ENCODE peak calls at places on chromosomes 7 and 10, in five cellular contexts. Q is GM06990, G is NCI-H1105, T is astrocyte of the cerebellum, B is B cell. O is an unnamed sample.

GRCh38 chr7:116801092-116801710 is 61.2 kb upstream of the CAPZA2 start:
- DNase-seq in T (no peak), B (no peak), G (no peak), Q (no peak), O (no peak)

GRCh38 chr7:43302211-43302711 is 189.8 kb downstream of the HECW1 start:
- DNase-seq in Q (no peak), G (no peak), B (no peak), T (peak), O (no peak)

GRCh38 chr7:99679032-99679399 is 780 bp downstream of the CYP3A5 start:
- DNase-seq in T (no peak), B (no peak), G (no peak), Q (no peak), O (no peak)

GRCh38 chr10:106929291-106929925 is 235.1 kb downstream of the SORCS1 start:
- DNase-seq in G (no peak), B (no peak), Q (no peak), T (no peak), O (no peak)

GRCh38 chr10:91590142-91590903 is 42.5 kb downstream of the PPP1R3C start:
- DNase-seq in B (no peak), Q (no peak), T (peak), G (no peak), O (no peak)

GRCh38 chr10:67607472-67607871 is 88.5 kb downstream of the CTNNA3 start:
- DNase-seq in B (no peak), T (no peak), G (no peak), Q (no peak), O (no peak)

GRCh38 chr7:122304604-122304975 is at the start of gene FEZF1:
- DNase-seq in B (no peak), T (no peak), Q (no peak), G (peak), O (no peak)

GRCh38 chr7:70710011-70710480 is 421.9 kb upstream of the GALNT17 start:
- DNase-seq in T (peak), B (no peak), G (no peak), Q (no peak), O (no peak)

GRCh38 chr7:8433477-8434289 is at the start of gene NXPH1:
- DNase-seq in Q (peak), B (no peak), G (peak), T (no peak), O (no peak)

GRCh38 chr7:711967-712600 is 14.4 kb upstream of the DNAAF5 start:
- DNase-seq in T (no peak), G (no peak), Q (no peak), B (peak), O (no peak)

GRCh38 chr7:142478479-142479220 is 220.8 kb upstream of the PRSS58 start:
- DNase-seq in Q (no peak), T (no peak), G (no peak), B (peak), O (no peak)

GRCh38 chr7:143027032-143027431 is at the start of gene OR9A2:
- DNase-seq in G (no peak), B (no peak), Q (no peak), T (no peak), O (no peak)

GRCh38 chr7:29207469-29207868 is 12.9 kb downstream of the CHN2 start:
- DNase-seq in Q (no peak), B (no peak), T (no peak), G (no peak), O (no peak)

GRCh38 chr7:40881405-40881926 is 746.7 kb downstream of the SUGCT start:
- DNase-seq in G (no peak), T (no peak), B (no peak), Q (no peak), O (no peak)

GRCh38 chr10:60031664-60032063 is 125.3 kb upstream of the CCDC6 start:
- DNase-seq in Q (peak), B (no peak), G (no peak), T (no peak), O (no peak)

GRCh38 chr7:89681448-89681847 is 472.8 kb upstream of the STEAP1 start:
- DNase-seq in Q (no peak), G (no peak), B (no peak), T (no peak), O (no peak)

GRCh38 chr10:44824607-44825006 is 86.5 kb upstream of the TMEM72 start:
- DNase-seq in G (no peak), Q (no peak), T (no peak), B (no peak), O (no peak)

GRCh38 chr10:20877986-20878979 is 18.8 kb downstream of the NEBL start:
- DNase-seq in T (no peak), B (no peak), G (no peak), Q (no peak), O (no peak)

GRCh38 chr7:74604326-74605020 is 53.0 kb upstream of the GTF2I start:
- DNase-seq in G (peak), B (no peak), Q (no peak), T (no peak), O (no peak)

GRCh38 chr7:132588596-132588995 is 12.3 kb upstream of the PLXNA4 start:
- DNase-seq in B (no peak), T (no peak), G (no peak), Q (no peak), O (no peak)

GRCh38 chr10:95233377-95234034 is 39.5 kb downstream of the ACSM6 start:
- DNase-seq in T (no peak), B (no peak), Q (no peak), G (no peak), O (no peak)

GRCh38 chr7:151744656-151745055 is 132.3 kb downstream of the PRKAG2 start:
- DNase-seq in B (no peak), G (no peak), T (no peak), Q (no peak), O (no peak)

GRCh38 chr10:86349474-86349873 is 17.1 kb downstream of the GRID1 start:
- DNase-seq in Q (no peak), T (no peak), G (no peak), B (no peak), O (no peak)

GRCh38 chr7:82926477-82926876 is 236.2 kb downstream of the PCLO start:
- DNase-seq in B (no peak), T (no peak), Q (no peak), G (no peak), O (no peak)

GRCh38 chr10:79239275-79239779 is 107.9 kb upstream of the PPIF start:
- DNase-seq in Q (no peak), B (no peak), G (no peak), T (no peak), O (no peak)

GRCh38 chr7:151408839-151409554 is 841 bp downstream of the WDR86 start:
- DNase-seq in T (no peak), G (no peak), B (peak), Q (no peak), O (peak)

GRCh38 chr10:22619111-22619510 is 95.3 kb downstream of the PIP4K2A start:
- DNase-seq in G (no peak), Q (no peak), T (peak), B (no peak), O (no peak)

GRCh38 chr7:116628971-116629586 is 42.9 kb upstream of the MET start:
- DNase-seq in Q (no peak), T (no peak), G (no peak), B (no peak), O (no peak)

GRCh38 chr10:34814228-34815173 is 595 bp downstream of the PARD3 start:
- DNase-seq in G (no peak), T (no peak), Q (peak), B (no peak), O (no peak)

GRCh38 chr10:110416776-110417732 is 80.7 kb upstream of the DUSP5 start:
- DNase-seq in G (no peak), B (no peak), Q (no peak), T (no peak), O (no peak)

GRCh38 chr7:27187702-27188665 is 3.0 kb upstream of the HOXA11 start:
- DNase-seq in B (no peak), Q (no peak), G (no peak), T (no peak), O (no peak)

GRCh38 chr10:13707156-13707881 is 120.6 kb downstream of the PRPF18 start:
- DNase-seq in T (peak), G (no peak), B (peak), Q (peak), O (peak)

GRCh38 chr10:75922435-75922834 is 491.0 kb downstream of the LRMDA start:
- DNase-seq in B (no peak), Q (no peak), T (no peak), G (no peak), O (no peak)

GRCh38 chr7:99380823-99381663 is 6.5 kb downstream of the ARPC1B start:
- DNase-seq in B (peak), Q (peak), T (no peak), G (no peak), O (peak)

GRCh38 chr10:15898046-15898445 is 37.7 kb upstream of the MINDY3 start:
- DNase-seq in G (no peak), B (no peak), Q (no peak), T (no peak), O (no peak)

GRCh38 chr7:44629825-44630580 is 23.6 kb downstream of the OGDH start:
- DNase-seq in Q (no peak), B (peak), G (no peak), T (no peak), O (no peak)

GRCh38 chr10:104505521-104506041 is 135.5 kb upstream of the SORCS3 start:
- DNase-seq in T (no peak), G (no peak), Q (no peak), B (no peak), O (no peak)

GRCh38 chr10:90344226-90344625 is 513.6 kb downstream of the HTR7 start:
- DNase-seq in G (no peak), B (no peak), Q (no peak), T (no peak), O (no peak)